ENCODE peak calls at places on chromosomes 13 and 19, in nine cellular contexts. F is GM23338, P is A549, V is HL-60, Q is GM12878, J is Panc1, B is SK-N-SH, A is HCT116, O is K562. H is an unnamed sample.

GRCh38 chr13:100234006-100234405 is 145.1 kb downstream of the PCCA start:
- DNase-seq in F (no peak), P (no peak), V (no peak), Q (no peak), J (no peak), B (no peak), A (no peak), O (no peak), H (no peak)

GRCh38 chr19:41872775-41873647 is 4.1 kb upstream of the CD79A start:
- DNase-seq in F (peak), P (peak), V (peak), Q (no peak), J (peak), B (peak), A (peak), O (peak), H (peak)

GRCh38 chr13:44458313-44458975 is 84.8 kb downstream of the SERP2 start:
- DNase-seq in F (no peak), P (no peak), V (no peak), Q (no peak), J (no peak), B (no peak), A (no peak), O (no peak), H (no peak)

GRCh38 chr19:3125900-3126524 is 9.8 kb upstream of the GNA15 start:
- DNase-seq in F (peak), P (peak), V (peak), Q (no peak), J (peak), B (peak), A (peak), O (peak), H (peak)

GRCh38 chr19:6186435-6186834 is 51.0 kb downstream of the ACSBG2 start:
- DNase-seq in F (no peak), P (no peak), V (no peak), Q (no peak), J (no peak), B (no peak), A (no peak), O (no peak), H (no peak)

GRCh38 chr13:108508263-108508662 is 121.1 kb upstream of the MYO16 start:
- DNase-seq in F (peak), P (peak), V (peak), Q (no peak), J (no peak), B (peak), A (peak), O (peak), H (peak)

GRCh38 chr19:52336976-52337375 is 933 bp downstream of the ZNF610 start:
- DNase-seq in F (peak), P (no peak), V (peak), Q (no peak), J (no peak), B (peak), A (no peak), O (no peak), H (no peak)

GRCh38 chr19:42247631-42248199 is 5.3 kb upstream of the GSK3A start:
- DNase-seq in F (no peak), P (no peak), V (no peak), Q (no peak), J (no peak), B (no peak), A (no peak), O (no peak), H (no peak)

GRCh38 chr13:111966969-111967368 is 100.0 kb upstream of the SOX1 start:
- DNase-seq in F (no peak), P (no peak), V (no peak), Q (no peak), J (no peak), B (no peak), A (no peak), O (no peak), H (no peak)

GRCh38 chr19:35644987-35645679 is 3.0 kb upstream of the COX6B1 start:
- DNase-seq in F (peak), P (peak), V (peak), Q (no peak), J (peak), B (peak), A (peak), O (peak), H (peak)
- TF ChIP-seq REST in F (no peak), P (no peak), V (no peak), Q (no peak), J (no peak), B (no peak), A (no peak), O (no peak), H (no peak)

DNA sequence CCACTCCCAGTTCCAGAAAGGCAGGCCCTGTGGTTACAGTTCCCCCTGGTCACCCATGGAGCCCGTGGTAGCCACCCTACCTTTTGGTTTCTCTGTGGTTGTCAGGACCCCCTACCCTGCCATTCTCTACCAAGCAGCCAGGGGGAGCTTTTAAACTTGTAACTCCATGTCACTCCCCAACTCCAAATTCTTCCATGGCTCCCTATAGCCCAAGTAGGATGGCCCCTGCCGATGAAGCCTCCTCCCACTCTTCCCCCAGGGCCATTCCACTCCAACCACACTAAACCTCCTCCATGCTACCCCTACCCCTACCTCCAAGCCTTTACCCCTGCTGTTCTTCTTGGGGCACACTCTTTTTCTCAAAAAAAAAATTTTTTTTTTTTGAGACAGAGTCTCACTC is 2.2 kb downstream of the S1PR2 start:
- DNase-seq in F (peak), P (peak), V (peak), Q (no peak), J (no peak), B (peak), A (no peak), O (peak), H (peak)
- TF ChIP-seq REST in F (no peak), P (no peak), V (no peak), Q (no peak), J (no peak), B (no peak), A (no peak), O (no peak), H (no peak)

GRCh38 chr13:48040059-48040458 is 2.5 kb downstream of the NUDT15 start:
- DNase-seq in F (no peak), P (no peak), V (no peak), Q (no peak), J (no peak), B (no peak), A (no peak), O (no peak), H (no peak)

GRCh38 chr13:48043789-48044503 is 6.4 kb downstream of the NUDT15 start:
- DNase-seq in F (no peak), P (no peak), V (no peak), Q (no peak), J (no peak), B (no peak), A (no peak), O (no peak), H (no peak)

GRCh38 chr13:48038763-48039162 is 1.2 kb downstream of the NUDT15 start:
- DNase-seq in F (peak), P (no peak), V (no peak), Q (no peak), J (no peak), B (peak), A (no peak), O (no peak), H (no peak)

GRCh38 chr13:48037346-48038173 is at the start of gene NUDT15:
- DNase-seq in F (peak), P (peak), V (peak), Q (peak), J (peak), B (peak), A (peak), O (peak), H (peak)

DNA sequence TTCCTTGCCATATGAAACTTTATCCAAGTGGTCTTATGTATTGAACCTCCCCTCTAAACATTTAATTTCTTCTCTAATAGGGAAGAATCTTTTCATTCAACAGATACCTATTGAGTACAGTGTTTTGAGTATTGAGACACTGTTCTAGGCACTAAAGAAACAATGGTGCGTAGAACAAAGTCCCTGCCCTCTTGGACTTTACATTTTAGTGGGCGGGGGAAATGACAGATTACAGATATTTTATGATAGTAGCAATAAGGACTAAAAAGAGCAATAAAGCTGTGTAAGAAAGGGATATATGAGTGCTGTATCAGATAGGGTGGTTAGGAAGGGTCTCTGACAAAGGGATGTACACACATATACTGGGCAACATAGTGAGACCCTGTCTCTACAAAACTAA is 5.4 kb downstream of the NUDT15 start:
- DNase-seq in F (no peak), P (no peak), V (no peak), Q (no peak), J (no peak), B (no peak), A (no peak), O (no peak), H (no peak)
- TF ChIP-seq REST in F (no peak), P (no peak), V (no peak), Q (no peak), J (no peak), B (no peak), A (no peak), O (no peak), H (no peak)

DNA sequence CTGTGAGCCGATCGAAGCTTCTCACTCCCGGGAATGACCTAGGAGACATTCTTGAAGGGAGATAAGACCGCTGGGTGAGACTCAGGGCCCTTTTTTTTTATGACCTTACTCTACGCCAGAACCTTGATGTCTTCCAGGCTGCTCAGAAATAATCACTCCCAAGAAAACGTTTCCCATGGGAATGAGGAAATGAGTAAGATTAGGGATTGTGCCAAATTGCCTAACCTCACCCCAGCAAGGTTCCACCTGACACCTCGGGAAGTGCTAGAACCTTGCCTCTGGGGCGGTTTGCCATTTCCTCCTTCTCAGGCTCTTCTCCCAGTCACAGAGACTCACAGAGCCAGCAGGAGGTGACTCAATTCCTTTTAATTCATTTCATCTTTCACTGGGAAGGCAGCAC is 2.3 kb downstream of the SLC46A3 start:
- DNase-seq in F (no peak), P (peak), V (no peak), Q (no peak), J (peak), B (no peak), A (peak), O (peak), H (no peak)
- TF ChIP-seq REST in F (no peak), P (no peak), V (no peak), Q (no peak), J (no peak), B (no peak), A (no peak), O (no peak), H (no peak)

GRCh38 chr19:10603084-10603872 is 16.2 kb upstream of the AP1M2 start:
- DNase-seq in F (peak), P (no peak), V (peak), Q (peak), J (no peak), B (peak), A (no peak), O (peak), H (no peak)

GRCh38 chr19:10602330-10603083 is 15.4 kb upstream of the AP1M2 start:
- DNase-seq in F (peak), P (peak), V (peak), Q (no peak), J (no peak), B (peak), A (peak), O (peak), H (peak)

GRCh38 chr19:10601999-10602329 is 14.9 kb upstream of the AP1M2 start:
- DNase-seq in F (no peak), P (no peak), V (no peak), Q (no peak), J (no peak), B (no peak), A (no peak), O (no peak), H (no peak)

GRCh38 chr19:10603873-10604459 is 16.9 kb upstream of the AP1M2 start:
- DNase-seq in F (no peak), P (no peak), V (peak), Q (peak), J (no peak), B (peak), A (no peak), O (no peak), H (no peak)

GRCh38 chr19:10604460-10604980 is 17.4 kb upstream of the AP1M2 start:
- DNase-seq in F (no peak), P (no peak), V (peak), Q (peak), J (no peak), B (peak), A (no peak), O (peak), H (no peak)
- TF ChIP-seq REST in F (no peak), P (no peak), V (no peak), Q (no peak), J (no peak), B (no peak), A (no peak), O (no peak), H (no peak)

DNA sequence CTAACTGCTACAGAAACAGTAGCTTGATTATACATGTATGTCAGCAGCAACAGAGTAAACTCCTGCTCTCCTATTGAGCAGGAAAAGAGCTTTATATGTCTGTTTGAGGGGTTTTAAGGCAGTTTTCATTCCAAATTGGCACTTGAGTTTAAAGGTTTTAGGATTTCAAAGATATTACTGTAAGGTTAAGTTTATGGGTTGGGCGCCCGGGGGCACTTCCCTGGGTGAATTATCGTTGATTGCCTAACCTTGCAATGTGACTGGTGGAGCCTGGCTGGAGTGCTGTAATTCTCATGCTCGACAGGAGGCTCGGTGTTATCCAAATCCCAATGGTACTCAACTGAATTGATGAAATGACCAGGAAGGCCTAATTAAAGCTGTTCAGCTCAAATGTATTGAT is 1586.1 kb downstream of the OLFM4 start:
- DNase-seq in F (no peak), P (no peak), V (no peak), Q (no peak), J (no peak), B (no peak), A (no peak), O (no peak), H (no peak)
- TF ChIP-seq REST in F (no peak), P (no peak), V (no peak), Q (no peak), J (no peak), B (no peak), A (no peak), O (no peak), H (no peak)

GRCh38 chr13:86933676-86934075 is 737.5 kb upstream of the SLITRK5 start:
- DNase-seq in F (peak), P (no peak), V (no peak), Q (no peak), J (no peak), B (no peak), A (no peak), O (no peak), H (no peak)
- TF ChIP-seq REST in F (no peak), P (no peak), V (no peak), Q (no peak), J (no peak), B (no peak), A (no peak), O (no peak), H (no peak)

GRCh38 chr19:12788682-12789097 is 2.6 kb upstream of the JUNB start:
- DNase-seq in F (peak), P (peak), V (peak), Q (peak), J (no peak), B (peak), A (no peak), O (peak), H (peak)
- TF ChIP-seq REST in F (no peak), P (no peak), V (no peak), Q (peak), J (no peak), B (peak), A (no peak), O (no peak), H (no peak)

GRCh38 chr19:31346184-31346583 is 3.1 kb downstream of the TSHZ3 start:
- DNase-seq in F (no peak), P (no peak), V (no peak), Q (no peak), J (no peak), B (no peak), A (no peak), O (no peak), H (no peak)

GRCh38 chr19:31347356-31347755 is 1.9 kb downstream of the TSHZ3 start:
- DNase-seq in F (no peak), P (no peak), V (no peak), Q (no peak), J (no peak), B (no peak), A (no peak), O (no peak), H (no peak)

GRCh38 chr19:31347828-31348314 is 1.4 kb downstream of the TSHZ3 start:
- DNase-seq in F (no peak), P (no peak), V (no peak), Q (no peak), J (no peak), B (no peak), A (no peak), O (no peak), H (no peak)

GRCh38 chr19:31348416-31349159 is 648 bp downstream of the TSHZ3 start:
- DNase-seq in F (peak), P (peak), V (peak), Q (no peak), J (no peak), B (peak), A (no peak), O (no peak), H (no peak)

GRCh38 chr19:31346660-31347059 is 2.6 kb downstream of the TSHZ3 start:
- DNase-seq in F (no peak), P (no peak), V (no peak), Q (no peak), J (no peak), B (no peak), A (no peak), O (no peak), H (no peak)
- TF ChIP-seq REST in F (no peak), P (no peak), V (no peak), Q (no peak), J (no peak), B (no peak), A (no peak), O (no peak), H (no peak)